ENCODE peak calls at places on chromosomes 5 and 9, in seven cellular contexts. X is iPS-NIHi11, R is H7, A is H9, O is ACHN, E is erythroblast, C is activated gamma-delta T cell treated with Interleukin-2 at 50 U/mL for 16 hours. D is an unnamed sample.

GRCh38 chr5:39605145-39605544 is 180.4 kb upstream of the DAB2 start:
- DNase-seq in C (no peak), R (no peak), X (no peak), O (no peak), A (no peak), E (no peak), D (no peak)

GRCh38 chr5:67003906-67004729 is 192.5 kb downstream of the CD180 start:
- DNase-seq in C (peak; percentile 86), R (peak; percentile 90), X (peak; percentile 85), A (peak; percentile 93), O (peak; percentile 85), E (peak; percentile 93), D (peak; percentile 99)

GRCh38 chr5:26148569-26149107 is 889.7 kb downstream of the CDH9 start:
- DNase-seq in C (no peak), X (peak; percentile 19), A (peak; percentile 55), R (peak; percentile 4), O (no peak), E (no peak), D (no peak)

GRCh38 chr9:27150758-27151431 is 41.9 kb downstream of the TEK start:
- DNase-seq in X (no peak), A (no peak), C (no peak), R (no peak), E (no peak), O (no peak), D (no peak)

GRCh38 chr5:88275574-88275973 is 6.9 kb upstream of the TMEM161B start:
- DNase-seq in R (no peak), E (no peak), X (no peak), C (no peak), A (no peak), O (no peak), D (no peak)

GRCh38 chr9:3332802-3333201 is 193.0 kb downstream of the RFX3 start:
- DNase-seq in X (no peak), O (no peak), E (no peak), R (no peak), A (no peak), C (no peak), D (no peak)

GRCh38 chr9:133492061-133493021 is 13.4 kb upstream of the SLC2A6 start:
- DNase-seq in X (no peak), R (peak; percentile 67), E (no peak), A (no peak), C (no peak), O (no peak), D (no peak)

GRCh38 chr9:34521406-34522045 is 1.3 kb downstream of the ENHO start:
- DNase-seq in R (no peak), C (no peak), O (no peak), E (no peak), A (no peak), X (no peak), D (no peak)

GRCh38 chr9:137018761-137019559 is 9.1 kb downstream of the ABCA2 start:
- DNase-seq in X (no peak), E (no peak), C (no peak), R (no peak), O (no peak), A (no peak), D (no peak)

GRCh38 chr9:113233146-113233545 is 11.8 kb downstream of the SLC31A1 start:
- DNase-seq in O (no peak), R (no peak), E (no peak), X (no peak), C (no peak), A (no peak), D (peak; percentile 73)

GRCh38 chr9:17191095-17191494 is 56.3 kb downstream of the CNTLN start:
- DNase-seq in A (no peak), X (no peak), O (no peak), C (no peak), E (no peak), R (no peak), D (no peak)

GRCh38 chr9:121738969-121739368 is 87.5 kb downstream of the DAB2IP start:
- DNase-seq in E (no peak), X (no peak), C (no peak), O (no peak), A (no peak), R (no peak), D (no peak)

GRCh38 chr9:131670247-131670681 is 69.6 kb downstream of the RAPGEF1 start:
- DNase-seq in O (no peak), E (no peak), X (no peak), C (no peak), R (no peak), A (no peak), D (no peak)

GRCh38 chr9:33737811-33738606 is 57.4 kb upstream of the PRSS3 start:
- DNase-seq in E (peak; percentile 59), O (peak; percentile 61), C (no peak), A (peak; percentile 83), R (peak; percentile 67), X (peak; percentile 73), D (peak; percentile 76)

GRCh38 chr9:36772449-36773370 is 200.0 kb downstream of the MELK start:
- DNase-seq in A (peak; percentile 39), R (peak; percentile 43), O (peak; percentile 21), C (no peak), E (no peak), X (peak; percentile 25), D (peak; percentile 18)

GRCh38 chr5:168409601-168410458 is 76.4 kb upstream of the RARS1 start:
- DNase-seq in R (no peak), A (no peak), O (peak; percentile 34), C (peak; percentile 9), E (peak; percentile 1), X (no peak), D (peak; percentile 29)

GRCh38 chr5:41435276-41435675 is 75.1 kb downstream of the PLCXD3 start:
- DNase-seq in E (no peak), C (no peak), A (no peak), R (no peak), X (no peak), O (no peak), D (no peak)

GRCh38 chr5:1815881-1816292 is 14.7 kb downstream of the NDUFS6 start:
- DNase-seq in A (peak; percentile 49), O (no peak), R (no peak), X (no peak), E (no peak), C (no peak), D (no peak)

GRCh38 chr5:174817610-174818009 is 93.2 kb downstream of the MSX2 start:
- DNase-seq in R (no peak), E (no peak), O (no peak), X (no peak), C (no peak), A (no peak), D (no peak)

GRCh38 chr5:40486437-40487270 is 193.1 kb upstream of the PTGER4 start:
- DNase-seq in X (no peak), O (no peak), E (peak; percentile 12), A (no peak), R (no peak), C (peak; percentile 10), D (peak; percentile 93)

GRCh38 chr5:40622463-40623252 is 57.1 kb upstream of the PTGER4 start:
- DNase-seq in C (no peak), O (no peak), A (no peak), X (no peak), E (no peak), R (no peak), D (no peak)

GRCh38 chr5:139650689-139651501 is 2.7 kb downstream of the CXXC5 start:
- DNase-seq in C (no peak), O (no peak), E (peak; percentile 67), A (peak; percentile 83), X (peak; percentile 60), R (no peak), D (peak; percentile 26)

D was measured in KBM-7.